ENCODE peak calls at places on chromosomes 4 and X, in five cellular contexts. F is ACHN; W is T-helper 2 cell; D is stimulated activated naive B cell treated with anti-CD40 and anti-IgM and Interleukin-4, amounts not matched to agents 10 μg/mL and 1 μg/mL and 100 μg/mL, for 72 hours; T is ovary. Q is an unnamed sample.
A peak's percentile ranks its signal among the peaks of the same experiment; 100 is the strongest.

GRCh38 chr4:3869661-3870566 is 103.7 kb downstream of the ADRA2C start:
- DNase-seq in F (no peak), W (no peak), D (no peak), T (no peak), Q (no peak)

GRCh38 chr4:54657556-54658313 is at the start of gene KIT:
- DNase-seq in F (no peak), W (peak; percentile 12), D (no peak), T (peak; percentile 81), Q (no peak)

GRCh38 chr4:184838249-184839074 is 12.7 kb upstream of the ACSL1 start:
- DNase-seq in F (no peak), W (no peak), D (no peak), T (no peak), Q (peak; percentile 28)

GRCh38 chr4:166017804-166018203 is 144.8 kb downstream of the TLL1 start:
- DNase-seq in F (no peak), W (no peak), D (no peak), T (no peak), Q (no peak)

GRCh38 chr4:123786159-123786915 is 389.7 kb downstream of the SPRY1 start:
- DNase-seq in F (no peak), W (no peak), D (no peak), T (no peak), Q (no peak)

GRCh38 chrX:57156397-57157049 is 19.3 kb upstream of the SPIN2A start:
- DNase-seq in F (peak; percentile 30), W (no peak), D (no peak), T (no peak), Q (peak; percentile 53)

GRCh38 chr4:156829194-156829593 is 142.4 kb downstream of the PDGFC start:
- DNase-seq in F (no peak), W (no peak), D (no peak), T (peak; percentile 23), Q (no peak)

GRCh38 chrX:130100180-130100579 is 10.1 kb downstream of the ELF4 start:
- DNase-seq in F (no peak), W (no peak), D (no peak), T (no peak), Q (no peak)

GRCh38 chr4:153160856-153161598 is 43.2 kb upstream of the TRIM2 start:
- DNase-seq in F (no peak), W (no peak), D (no peak), T (no peak), Q (peak; percentile 68)

GRCh38 chr4:138595731-138596465 is 353.7 kb upstream of the SLC7A11 start:
- DNase-seq in F (no peak), W (no peak), D (no peak), T (no peak), Q (no peak)

GRCh38 chr4:150609131-150609530 is 27.2 kb downstream of the MAB21L2 start:
- DNase-seq in F (no peak), W (no peak), D (no peak), T (no peak), Q (peak; percentile 83)

GRCh38 chrX:22577181-22577580 is 304.5 kb downstream of the CBLL2 start:
- DNase-seq in F (peak; percentile 7), W (no peak), D (no peak), T (no peak), Q (no peak)

GRCh38 chr4:176238157-176238608 is 30.8 kb downstream of the ASB5 start:
- DNase-seq in F (no peak), W (no peak), D (no peak), T (no peak), Q (peak; percentile 51)

GRCh38 chrX:20988118-20988517 is 386.1 kb upstream of the CNKSR2 start:
- DNase-seq in F (no peak), W (no peak), D (no peak), T (no peak), Q (no peak)

GRCh38 chrX:107851215-107851614 is 25.5 kb downstream of the MID2 start:
- DNase-seq in F (no peak), W (no peak), D (no peak), T (no peak), Q (no peak)

GRCh38 chrX:66766318-66766717 is 127.4 kb upstream of the EDA2R start:
- DNase-seq in F (no peak), W (no peak), D (no peak), T (no peak), Q (no peak)

GRCh38 chr4:101931619-101932018 is 141.1 kb downstream of the BANK1 start:
- DNase-seq in F (no peak), W (no peak), D (no peak), T (no peak), Q (no peak)

GRCh38 chr4:8010618-8011017 is 71.0 kb upstream of the AFAP1 start:
- DNase-seq in F (no peak), W (no peak), D (no peak), T (no peak), Q (peak; percentile 51)

GRCh38 chr4:65383589-65384305 is 286.5 kb downstream of the EPHA5 start:
- DNase-seq in F (no peak), W (no peak), D (no peak), T (no peak), Q (no peak)

GRCh38 chrX:133985164-133986007 is at the start of gene GPC3:
- DNase-seq in F (peak; percentile 17), W (peak; percentile 30), D (peak; percentile 0), T (peak; percentile 27), Q (peak; percentile 65)

GRCh38 chrX:132636080-132636479 is 147.2 kb upstream of the MBNL3 start:
- DNase-seq in F (peak; percentile 0), W (no peak), D (no peak), T (no peak), Q (peak; percentile 37)

GRCh38 chrX:78945186-78945912 is at the start of gene P2RY10:
- DNase-seq in F (no peak), W (peak; percentile 90), D (no peak), T (no peak), Q (no peak)

GRCh38 chrX:8647176-8647575 is 84.8 kb downstream of the ANOS1 start:
- DNase-seq in F (no peak), W (no peak), D (no peak), T (no peak), Q (no peak)

GRCh38 chrX:47174376-47174775 is 19.3 kb upstream of the UBA1 start:
- DNase-seq in F (no peak), W (no peak), D (no peak), T (no peak), Q (no peak)

GRCh38 chr4:83358410-83358809 is 23.8 kb upstream of the HPSE start:
- DNase-seq in F (peak; percentile 71), W (no peak), D (no peak), T (no peak), Q (no peak)

GRCh38 chr4:52407545-52407944 is 251.6 kb downstream of the USP46 start:
- DNase-seq in F (no peak), W (no peak), D (no peak), T (no peak), Q (no peak)

GRCh38 chrX:54920610-54921426 is at the start of gene TRO:
- DNase-seq in F (peak; percentile 18), W (peak; percentile 4), D (no peak), T (peak; percentile 14), Q (peak; percentile 8)

GRCh38 chr4:76723373-76723772 is 174.6 kb downstream of the SOWAHB start:
- DNase-seq in F (peak; percentile 10), W (no peak), D (no peak), T (no peak), Q (peak; percentile 47)

GRCh38 chr4:10123227-10124101 is 6.9 kb upstream of the WDR1 start:
- DNase-seq in F (no peak), W (no peak), D (no peak), T (no peak), Q (no peak)

GRCh38 chr4:97645437-97645836 is 497.8 kb downstream of the STPG2 start:
- DNase-seq in F (no peak), W (no peak), D (no peak), T (no peak), Q (no peak)

GRCh38 chrX:103817502-103817901 is 14.6 kb downstream of the RAB9B start:
- DNase-seq in F (peak; percentile 37), W (peak; percentile 49), D (no peak), T (no peak), Q (peak; percentile 71)

GRCh38 chrX:55007633-55008032 is 7.5 kb downstream of the APEX2 start:
- DNase-seq in F (peak; percentile 4), W (no peak), D (no peak), T (peak; percentile 45), Q (no peak)

GRCh38 chrX:135373357-135373756 is 48.4 kb upstream of the SMIM10L2A start:
- DNase-seq in F (no peak), W (peak; percentile 56), D (no peak), T (no peak), Q (no peak)

GRCh38 chr4:11710484-11710883 is 281.8 kb upstream of the HS3ST1 start:
- DNase-seq in F (no peak), W (no peak), D (no peak), T (no peak), Q (no peak)

GRCh38 chrX:109934434-109934833 is 68.5 kb upstream of the TMEM164 start:
- DNase-seq in F (no peak), W (no peak), D (no peak), T (no peak), Q (no peak)

GRCh38 chrX:41621236-41621651 is 67.5 kb upstream of the GPR34 start:
- DNase-seq in F (peak; percentile 76), W (no peak), D (no peak), T (no peak), Q (peak; percentile 50)